ENCODE peak calls at places on chromosome 5, in four cellular contexts. One of them, this sample, is unnamed.
A peak's percentile ranks its signal among the peaks of the same experiment; 100 is the strongest.

GRCh38 chr5:560792-561166 is 36.5 kb upstream of the SLC9A3 start:
- DNase-seq in IMR-90: no peak
- DNase-seq in GM12878: no peak
- DNase-seq in K562: no peak
- DNase-seq in this sample: no peak

GRCh38 chr5:172008689-172009141 is 2.3 kb upstream of the FBXW11 start:
- DNase-seq in IMR-90: no peak
- DNase-seq in K562: peak; percentile 12
- DNase-seq in GM12878: no peak
- DNase-seq in this sample: no peak

GRCh38 chr5:116456036-116456435 is 118.6 kb downstream of the SEMA6A start:
- DNase-seq in IMR-90: no peak
- DNase-seq in K562: no peak
- DNase-seq in GM12878: no peak
- DNase-seq in this sample: no peak

GRCh38 chr5:176651472-176651980 is 4.2 kb downstream of the TSPAN17 start:
- DNase-seq in IMR-90: no peak
- DNase-seq in K562: no peak
- DNase-seq in GM12878: no peak
- DNase-seq in this sample: no peak

GRCh38 chr5:142151436-142152382 is 43.1 kb downstream of the NDFIP1 start:
- DNase-seq in IMR-90: peak; percentile 89
- DNase-seq in K562: peak; percentile 61
- DNase-seq in GM12878: peak; percentile 2
- DNase-seq in this sample: peak; percentile 37

GRCh38 chr5:3027185-3027865 is 275.8 kb upstream of the IRX2 start:
- DNase-seq in K562: no peak
- DNase-seq in IMR-90: no peak
- DNase-seq in GM12878: no peak
- DNase-seq in this sample: no peak

GRCh38 chr5:96509313-96509712 is 76.3 kb upstream of the PCSK1 start:
- DNase-seq in K562: no peak
- DNase-seq in IMR-90: peak; percentile 31
- DNase-seq in GM12878: no peak
- DNase-seq in this sample: peak; percentile 76

GRCh38 chr5:2492476-2492875 is 259.0 kb downstream of the IRX2 start:
- DNase-seq in GM12878: no peak
- DNase-seq in K562: no peak
- DNase-seq in IMR-90: no peak
- DNase-seq in this sample: no peak

GRCh38 chr5:38208782-38209378 is 49.5 kb upstream of the EGFLAM start:
- DNase-seq in K562: peak; percentile 39
- DNase-seq in GM12878: no peak
- DNase-seq in IMR-90: peak; percentile 31
- DNase-seq in this sample: peak; percentile 61

GRCh38 chr5:178296066-178296465 is 63.5 kb upstream of the PHYKPL start:
- DNase-seq in GM12878: no peak
- DNase-seq in IMR-90: no peak
- DNase-seq in K562: no peak
- DNase-seq in this sample: no peak

GRCh38 chr5:76662521-76662920 is 39.3 kb upstream of the F2RL2 start:
- DNase-seq in K562: no peak
- DNase-seq in GM12878: no peak
- DNase-seq in IMR-90: no peak
- DNase-seq in this sample: no peak

GRCh38 chr5:152505442-152506042 is 100.5 kb upstream of the NMUR2 start:
- DNase-seq in IMR-90: peak; percentile 27
- DNase-seq in K562: peak; percentile 16
- DNase-seq in GM12878: no peak
- DNase-seq in this sample: peak; percentile 63

GRCh38 chr5:33306758-33307157 is 134.0 kb upstream of the TARS1 start:
- DNase-seq in IMR-90: no peak
- DNase-seq in K562: no peak
- DNase-seq in GM12878: no peak
- DNase-seq in this sample: no peak

GRCh38 chr5:154365823-154366222 is 80.0 kb upstream of the SAP30L start:
- DNase-seq in IMR-90: peak; percentile 58
- DNase-seq in GM12878: no peak
- DNase-seq in K562: no peak
- DNase-seq in this sample: no peak

GRCh38 chr5:111830333-111830732 is 73.3 kb upstream of the NREP start:
- DNase-seq in IMR-90: peak; percentile 70
- DNase-seq in K562: no peak
- DNase-seq in GM12878: no peak
- DNase-seq in this sample: peak; percentile 9

GRCh38 chr5:145965804-145966203 is 29.4 kb downstream of the SH3RF2 start:
- DNase-seq in GM12878: no peak
- DNase-seq in K562: no peak
- DNase-seq in IMR-90: no peak
- DNase-seq in this sample: no peak

GRCh38 chr5:163773181-163773580 is 267.8 kb downstream of the MAT2B start:
- DNase-seq in GM12878: no peak
- DNase-seq in K562: no peak
- DNase-seq in IMR-90: no peak
- DNase-seq in this sample: no peak

GRCh38 chr5:68053202-68053601 is 162.4 kb upstream of the PIK3R1 start:
- DNase-seq in K562: no peak
- DNase-seq in IMR-90: peak; percentile 5
- DNase-seq in GM12878: no peak
- DNase-seq in this sample: no peak

GRCh38 chr5:68054625-68055024 is 160.9 kb upstream of the PIK3R1 start:
- DNase-seq in IMR-90: no peak
- DNase-seq in K562: no peak
- DNase-seq in GM12878: no peak
- DNase-seq in this sample: no peak

GRCh38 chr5:68060382-68060781 is 155.2 kb upstream of the PIK3R1 start:
- DNase-seq in GM12878: no peak
- DNase-seq in IMR-90: no peak
- DNase-seq in K562: no peak
- DNase-seq in this sample: no peak

GRCh38 chr5:68057186-68057585 is 158.4 kb upstream of the PIK3R1 start:
- DNase-seq in IMR-90: no peak
- DNase-seq in GM12878: no peak
- DNase-seq in K562: no peak
- DNase-seq in this sample: no peak

DNA sequence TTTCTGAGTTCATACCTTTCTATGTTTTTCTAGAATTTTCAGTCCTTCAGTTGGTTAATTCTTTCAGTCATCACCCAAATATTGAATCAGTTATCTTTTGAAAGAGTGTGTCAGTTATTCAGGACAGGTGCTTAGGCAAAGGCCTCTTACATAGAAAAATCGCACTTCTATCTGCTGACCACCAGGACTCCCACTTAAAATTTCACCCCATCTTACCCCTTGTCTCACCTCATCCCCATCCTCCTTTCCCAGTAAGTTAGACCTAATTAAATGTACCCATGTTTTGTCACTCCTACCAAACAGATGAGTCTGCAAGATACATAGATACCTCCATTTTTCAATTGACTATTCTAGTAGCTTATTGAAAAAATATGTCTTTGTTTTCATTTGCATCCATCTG is 159.9 kb upstream of the PIK3R1 start:
- DNase-seq in GM12878: no peak
- DNase-seq in IMR-90: no peak
- DNase-seq in K562: no peak
- DNase-seq in this sample: no peak
- TF ChIP-seq CTCF in GM12878: no peak
- TF ChIP-seq CTCF in IMR-90: no peak
- TF ChIP-seq CTCF in K562: no peak
- TF ChIP-seq CTCF in this sample: no peak

GRCh38 chr5:118989816-118990215 is 1.5 kb upstream of the DTWD2 start:
- DNase-seq in GM12878: no peak
- DNase-seq in IMR-90: no peak
- DNase-seq in K562: no peak
- DNase-seq in this sample: no peak
- TF ChIP-seq ELK1 in GM12878: no peak
- TF ChIP-seq ELK1 in IMR-90: no peak
- TF ChIP-seq ELK1 in K562: no peak
- TF ChIP-seq ELK1 in this sample: no peak

GRCh38 chr5:4065472-4066320 is 470.1 kb downstream of the IRX1 start:
- DNase-seq in IMR-90: no peak
- DNase-seq in K562: no peak
- DNase-seq in GM12878: no peak
- DNase-seq in this sample: no peak
- TF ChIP-seq CTCF in IMR-90: no peak
- TF ChIP-seq CTCF in K562: no peak
- TF ChIP-seq CTCF in GM12878: no peak
- TF ChIP-seq CTCF in this sample: no peak

DNA sequence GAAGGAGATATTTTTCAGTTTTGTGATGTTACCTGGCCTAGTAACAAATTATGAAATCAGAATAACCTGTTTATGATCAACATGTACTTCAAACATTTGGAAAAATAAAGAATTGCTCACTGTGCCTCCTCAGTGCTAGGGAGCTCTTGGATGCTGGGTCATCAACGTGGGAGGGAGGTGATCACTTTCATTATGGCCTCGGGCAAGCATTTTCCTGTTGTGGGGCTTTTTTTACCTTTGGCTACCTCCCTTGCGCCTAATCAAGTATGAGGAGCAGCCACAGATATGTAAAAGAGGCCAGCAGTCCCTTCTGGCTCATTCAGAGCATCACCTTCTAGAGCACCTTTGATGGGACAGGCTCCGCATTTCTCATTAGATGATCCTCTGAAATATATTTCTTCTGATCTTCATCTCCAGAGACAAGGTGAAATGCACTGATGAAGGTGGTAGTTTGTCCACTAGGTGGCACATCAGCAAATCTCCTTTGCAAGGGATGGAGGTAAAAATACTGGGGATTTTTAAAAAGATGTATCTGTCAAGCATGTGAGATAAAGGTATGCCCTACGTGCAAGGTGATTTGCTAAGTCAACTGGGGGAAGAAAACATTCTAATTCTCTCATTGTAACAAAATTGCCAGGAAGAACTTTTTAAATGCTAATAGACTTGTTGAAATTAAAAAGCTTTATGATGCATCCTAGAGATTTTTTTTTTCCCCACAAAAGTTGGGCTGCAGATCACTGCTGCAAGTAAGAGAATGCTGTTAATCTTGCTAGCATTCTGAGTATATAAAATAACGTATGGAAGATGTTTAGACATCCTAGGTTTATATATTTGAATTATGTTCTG is 218.2 kb downstream of the MAST4 start:
- DNase-seq in GM12878: peak; percentile 5
- DNase-seq in K562: peak; percentile 46
- DNase-seq in IMR-90: peak; percentile 63
- DNase-seq in this sample: peak; percentile 59
- TF ChIP-seq ELK1 in GM12878: no peak
- TF ChIP-seq ELK1 in K562: no peak
- TF ChIP-seq ELK1 in IMR-90: no peak
- TF ChIP-seq ELK1 in this sample: no peak

DNA sequence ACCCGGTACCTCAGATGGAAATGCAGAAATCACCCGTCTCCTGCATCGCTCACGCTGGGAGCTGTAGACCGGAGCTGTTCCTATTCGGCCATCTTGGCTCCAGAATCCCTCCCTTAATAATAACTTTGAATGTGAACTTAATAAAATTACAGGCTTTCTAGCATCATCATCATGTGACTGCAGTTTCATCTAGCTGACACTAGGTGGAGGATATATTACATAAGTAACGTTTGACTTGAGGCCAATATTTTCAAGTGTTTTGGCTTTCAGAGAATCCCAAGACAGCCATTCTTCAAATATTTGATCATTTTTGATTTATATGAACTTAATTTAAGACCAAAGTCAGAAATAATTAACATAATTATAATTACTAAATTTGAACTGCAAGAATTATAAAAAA is 474.9 kb upstream of the CDH10 start:
- DNase-seq in IMR-90: no peak
- DNase-seq in K562: peak; percentile 22
- DNase-seq in GM12878: no peak
- DNase-seq in this sample: peak; percentile 24
- TF ChIP-seq CTCF in IMR-90: no peak
- TF ChIP-seq CTCF in K562: no peak
- TF ChIP-seq CTCF in GM12878: peak; percentile 15
- TF ChIP-seq CTCF in this sample: no peak

DNA sequence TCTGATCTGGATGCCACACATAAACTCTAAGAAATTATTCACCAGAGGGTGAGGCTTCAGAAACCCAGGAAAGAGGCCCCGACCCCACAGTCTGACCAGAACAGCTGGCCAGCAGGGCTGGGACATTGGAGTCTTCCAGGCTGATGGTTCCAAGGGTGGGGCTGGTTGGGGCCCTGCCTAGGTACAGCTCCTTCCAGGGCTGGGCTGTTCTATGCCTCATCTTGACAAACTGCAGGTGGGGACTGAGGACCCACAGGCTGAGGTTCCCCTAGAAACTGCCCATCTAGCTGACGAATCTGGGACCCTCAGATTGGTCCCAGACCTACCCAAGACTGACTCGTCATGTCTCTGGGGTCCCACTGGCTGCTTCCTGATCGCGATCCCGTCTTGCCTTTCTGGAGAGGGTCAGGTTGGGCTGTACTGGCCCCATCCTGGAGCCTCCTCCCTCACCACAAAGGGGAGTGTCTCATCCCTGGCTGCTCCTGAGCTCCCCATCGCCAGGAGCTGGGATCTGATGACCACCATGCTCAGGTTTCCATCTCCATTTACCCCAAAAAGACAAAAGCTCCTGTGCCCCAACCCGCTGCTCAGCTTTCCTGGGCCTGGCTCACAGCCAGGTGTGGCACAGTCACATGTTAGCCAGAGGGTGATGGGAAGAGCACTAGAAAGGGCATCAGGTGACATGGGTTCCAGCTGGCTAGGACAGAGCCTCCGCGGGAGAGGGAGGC is 47.2 kb upstream of the CDKN2AIPNL start:
- DNase-seq in IMR-90: no peak
- DNase-seq in GM12878: no peak
- DNase-seq in K562: no peak
- DNase-seq in this sample: no peak
- TF ChIP-seq ELK1 in IMR-90: no peak
- TF ChIP-seq ELK1 in GM12878: no peak
- TF ChIP-seq ELK1 in K562: no peak
- TF ChIP-seq ELK1 in this sample: no peak

GRCh38 chr5:140734354-140734753 is 34.1 kb downstream of the ZMAT2 start:
- DNase-seq in GM12878: no peak
- DNase-seq in K562: peak; percentile 59
- DNase-seq in IMR-90: no peak
- DNase-seq in this sample: peak; percentile 50
- TF ChIP-seq CTCF in GM12878: peak; percentile 4
- TF ChIP-seq CTCF in K562: peak; percentile 84
- TF ChIP-seq CTCF in IMR-90: peak; percentile 13
- TF ChIP-seq CTCF in this sample: peak; percentile 17

GRCh38 chr5:158519433-158520025 is 580.2 kb downstream of the EBF1 start:
- DNase-seq in IMR-90: no peak
- DNase-seq in GM12878: no peak
- DNase-seq in K562: no peak
- DNase-seq in this sample: no peak
- TF ChIP-seq ELK1 in IMR-90: no peak
- TF ChIP-seq ELK1 in GM12878: no peak
- TF ChIP-seq ELK1 in K562: no peak
- TF ChIP-seq ELK1 in this sample: no peak

GRCh38 chr5:87361536-87362213 is 51.1 kb downstream of the CCNH start:
- DNase-seq in GM12878: no peak
- DNase-seq in IMR-90: no peak
- DNase-seq in K562: no peak
- DNase-seq in this sample: no peak
- TF ChIP-seq CTCF in GM12878: no peak
- TF ChIP-seq CTCF in IMR-90: no peak
- TF ChIP-seq CTCF in K562: no peak
- TF ChIP-seq CTCF in this sample: no peak